ENCODE peak calls at places on chromosomes 1 and 21, in eight cellular contexts. G, R, D, B, Y, C, P and T are unnamed samples.

GRCh38 chr1:185448591-185449186 is 131.6 kb upstream of the IVNS1ABP start:
- DNase-seq in G (no peak), R (no peak), D (no peak), B (no peak), Y (no peak), C (no peak), P (no peak), T (no peak)

GRCh38 chr1:45346473-45346872 is 6.2 kb upstream of the MUTYH start:
- DNase-seq in G (no peak), R (no peak), D (no peak), B (no peak), Y (no peak), C (no peak), P (no peak), T (no peak)

GRCh38 chr1:148353461-148354283 is 129.4 kb downstream of the PPIAL4G start:
- DNase-seq in G (no peak), R (no peak), D (no peak), B (no peak), Y (no peak), C (peak; percentile 57), P (no peak), T (no peak)

GRCh38 chr1:213122514-213122929 is 71.5 kb downstream of the RPS6KC1 start:
- DNase-seq in G (no peak), R (no peak), D (peak; percentile 71), B (no peak), Y (no peak), C (peak; percentile 85), P (no peak), T (no peak)

GRCh38 chr1:175978926-175979325 is 228.2 kb downstream of the COP1 start:
- DNase-seq in G (no peak), R (no peak), D (no peak), B (no peak), Y (no peak), C (peak; percentile 11), P (no peak), T (no peak)

GRCh38 chr1:179129702-179130473 is 48.0 kb downstream of the TOR3A start:
- DNase-seq in G (no peak), R (no peak), D (no peak), B (no peak), Y (no peak), C (peak; percentile 57), P (no peak), T (no peak)

GRCh38 chr1:161227196-161227871 is 1.5 kb downstream of the TOMM40L start:
- DNase-seq in G (peak; percentile 63), R (peak; percentile 80), D (peak; percentile 89), B (no peak), Y (peak; percentile 60), C (peak; percentile 94), P (peak; percentile 65), T (peak; percentile 62)

GRCh38 chr1:198934901-198935301 is 296.1 kb downstream of the PTPRC start:
- DNase-seq in G (no peak), R (peak; percentile 66), D (peak; percentile 82), B (no peak), Y (no peak), C (peak; percentile 64), P (peak; percentile 69), T (no peak)

GRCh38 chr1:191895462-191896058 is 262.7 kb upstream of the RGS18 start:
- DNase-seq in G (no peak), R (no peak), D (no peak), B (no peak), Y (no peak), C (no peak), P (no peak), T (no peak)

GRCh38 chr1:212271234-212271633 is 14.0 kb upstream of the PPP2R5A start:
- DNase-seq in G (no peak), R (no peak), D (no peak), B (no peak), Y (no peak), C (no peak), P (no peak), T (no peak)

GRCh38 chr1:101310484-101310883 is 73.7 kb downstream of the S1PR1 start:
- DNase-seq in G (no peak), R (peak; percentile 28), D (no peak), B (no peak), Y (no peak), C (peak; percentile 26), P (no peak), T (no peak)

GRCh38 chr1:239233626-239234025 is 152.7 kb upstream of the CHRM3 start:
- DNase-seq in G (no peak), R (no peak), D (no peak), B (no peak), Y (no peak), C (no peak), P (no peak), T (no peak)

GRCh38 chr21:44714905-44715304 is 3.5 kb upstream of the TSPEAR start:
- DNase-seq in G (no peak), R (no peak), D (no peak), B (no peak), Y (no peak), C (no peak), P (no peak), T (no peak)

GRCh38 chr1:207747627-207748492 is 4.0 kb upstream of the CD46 start:
- DNase-seq in G (no peak), R (no peak), D (no peak), B (no peak), Y (no peak), C (no peak), P (no peak), T (no peak)